ENCODE peak calls at places on chromosomes 5 and 9, in nine cellular contexts. L is mammary epithelial cell, G is spleen, C is sigmoid colon, Z is aorta, I is prostate gland, T is kidney, S is tibial artery, R is esophagus squamous epithelium. N is an unnamed sample.
A peak's percentile ranks its signal among the peaks of the same experiment; 100 is the strongest.

GRCh38 chr5:9269024-9269423 is 276.9 kb downstream of the SEMA5A start:
- DNase-seq in R (no peak), Z (no peak), C (no peak), I (no peak), T (no peak), G (no peak), L (peak; percentile 92), S (no peak), N (no peak)

GRCh38 chr9:112072721-112073553 is 102.2 kb downstream of the SUSD1 start:
- DNase-seq in S (no peak), T (no peak), Z (no peak), L (peak; percentile 54), C (no peak), I (no peak), R (no peak), G (no peak), N (no peak)

GRCh38 chr9:5549671-5550650 is 39.6 kb downstream of the PDCD1LG2 start:
- DNase-seq in L (peak; percentile 72), C (no peak), T (no peak), Z (no peak), I (no peak), R (no peak), G (no peak), S (no peak), N (no peak)

GRCh38 chr5:115770466-115770865 is 46.0 kb downstream of the CDO1 start:
- DNase-seq in C (no peak), L (no peak), G (no peak), Z (no peak), I (no peak), R (no peak), S (no peak), T (no peak), N (no peak)

GRCh38 chr9:70883056-70883455 is 238.4 kb downstream of the TRPM3 start:
- DNase-seq in G (no peak), S (no peak), R (no peak), T (no peak), I (no peak), L (peak; percentile 23), Z (no peak), C (no peak), N (no peak)

GRCh38 chr5:148471379-148471778 is 87.6 kb downstream of the FBXO38 start:
- DNase-seq in R (no peak), G (no peak), I (no peak), L (no peak), C (no peak), Z (no peak), T (no peak), S (no peak), N (no peak)

GRCh38 chr5:1815071-1815786 is 14.0 kb downstream of the NDUFS6 start:
- DNase-seq in C (no peak), G (peak; percentile 58), L (no peak), I (no peak), S (no peak), R (no peak), Z (peak; percentile 48), T (no peak), N (no peak)

GRCh38 chr5:68479524-68479923 is 264.0 kb downstream of the PIK3R1 start:
- DNase-seq in R (no peak), G (no peak), T (no peak), I (no peak), C (no peak), L (no peak), S (no peak), Z (no peak), N (no peak)

GRCh38 chr5:179373101-179373934 is 28.1 kb upstream of the ADAMTS2 start:
- DNase-seq in L (no peak), R (no peak), C (peak; percentile 40), S (peak; percentile 9), T (peak; percentile 33), G (peak; percentile 49), I (no peak), Z (peak; percentile 59), N (no peak)

GRCh38 chr5:168836603-168837245 is 257.6 kb upstream of the PANK3 start:
- DNase-seq in L (no peak), R (no peak), T (no peak), S (no peak), I (no peak), C (no peak), Z (no peak), G (no peak), N (no peak)

GRCh38 chr9:91483189-91483691 is 59.6 kb upstream of the NFIL3 start:
- DNase-seq in T (no peak), G (no peak), Z (no peak), S (no peak), C (no peak), L (no peak), I (no peak), R (no peak), N (no peak)

GRCh38 chr9:14313378-14313940 is 482 bp downstream of the NFIB start:
- DNase-seq in Z (no peak), L (no peak), R (no peak), S (peak; percentile 27), G (no peak), T (peak; percentile 76), C (no peak), I (no peak), N (no peak)

GRCh38 chr5:189976-190365 is 1.3 kb upstream of the LRRC14B start:
- DNase-seq in R (no peak), S (no peak), T (no peak), I (no peak), G (peak; percentile 65), C (peak; percentile 56), Z (peak; percentile 64), L (no peak), N (no peak)

GRCh38 chr5:190366-191035 is 794 bp upstream of the LRRC14B start:
- DNase-seq in T (no peak), I (no peak), L (no peak), S (no peak), C (peak; percentile 42), R (no peak), G (no peak), Z (peak; percentile 75), N (no peak)

GRCh38 chr5:192691-192969 is 1.3 kb downstream of the LRRC14B start:
- DNase-seq in I (no peak), G (no peak), Z (no peak), L (no peak), T (no peak), R (no peak), S (no peak), C (no peak), N (no peak)

GRCh38 chr5:191949-192690 is 825 bp downstream of the LRRC14B start:
- DNase-seq in L (no peak), I (no peak), T (peak; percentile 75), S (no peak), G (peak; percentile 74), Z (peak; percentile 47), R (no peak), C (peak; percentile 59), N (no peak)

GRCh38 chr5:191036-191948 is at the start of gene LRRC14B:
- DNase-seq in R (no peak), C (peak; percentile 87), Z (peak; percentile 73), I (peak; percentile 70), L (no peak), G (peak; percentile 84), S (no peak), T (peak; percentile 80), N (no peak)
- H3K4me3 ChIP-seq in R (peak within 1 kb of the TSS; percentile 47), C (peak within 1 kb of the TSS; percentile 28), Z (no peak within 1 kb of the TSS), I (no peak within 1 kb of the TSS), L (no peak within 1 kb of the TSS), G (no peak within 1 kb of the TSS), S (peak within 1 kb of the TSS; percentile 40), T (peak within 1 kb of the TSS; percentile 14), N (no peak within 1 kb of the TSS)

GRCh38 chr5:145982572-145983314 is 46.4 kb downstream of the SH3RF2 start:
- DNase-seq in Z (no peak), S (no peak), C (no peak), L (no peak), G (no peak), T (no peak), I (no peak), R (no peak), N (no peak)

GRCh38 chr5:145979270-145980223 is 43.2 kb downstream of the SH3RF2 start:
- DNase-seq in G (no peak), Z (no peak), T (no peak), I (no peak), L (no peak), C (no peak), S (no peak), R (no peak), N (no peak)

GRCh38 chr5:145981612-145982571 is 45.5 kb downstream of the SH3RF2 start:
- DNase-seq in C (no peak), S (no peak), I (peak; percentile 72), T (no peak), G (no peak), R (no peak), L (peak; percentile 30), Z (no peak), N (no peak)

GRCh38 chr5:145980257-145980656 is 43.9 kb downstream of the SH3RF2 start:
- DNase-seq in L (no peak), S (no peak), Z (no peak), G (no peak), I (no peak), R (no peak), C (no peak), T (no peak), N (no peak)

GRCh38 chr5:145980718-145981117 is 44.3 kb downstream of the SH3RF2 start:
- DNase-seq in I (no peak), G (no peak), T (no peak), R (no peak), L (no peak), C (no peak), S (no peak), Z (no peak), N (no peak)
- H3K27ac ChIP-seq in I (no peak overlapping the region), G (no peak overlapping the region), T (no peak overlapping the region), R (peak overlapping the region; percentile 60), L (no peak overlapping the region), C (no peak overlapping the region), S (no peak overlapping the region), Z (no peak overlapping the region), N (no peak overlapping the region)

GRCh38 chr9:120878188-120879130 is 1.5 kb upstream of the PHF19 start:
- DNase-seq in C (no peak), Z (no peak), G (no peak), R (no peak), T (peak; percentile 50), L (no peak), S (no peak), I (no peak), N (no peak)
- H3K4me1 ChIP-seq in C (no peaks in the 10 kb centered on the region), Z (no peaks in the 10 kb centered on the region), G (peaks cover 39% of the 10 kb centered on the region), R (peaks cover 20% of the 10 kb centered on the region), T (peaks cover 4% of the 10 kb centered on the region), L (peaks cover 30% of the 10 kb centered on the region), S (peaks cover 7% of the 10 kb centered on the region), I (no peaks in the 10 kb centered on the region), N (peaks cover 71% of the 10 kb centered on the region)

DNA sequence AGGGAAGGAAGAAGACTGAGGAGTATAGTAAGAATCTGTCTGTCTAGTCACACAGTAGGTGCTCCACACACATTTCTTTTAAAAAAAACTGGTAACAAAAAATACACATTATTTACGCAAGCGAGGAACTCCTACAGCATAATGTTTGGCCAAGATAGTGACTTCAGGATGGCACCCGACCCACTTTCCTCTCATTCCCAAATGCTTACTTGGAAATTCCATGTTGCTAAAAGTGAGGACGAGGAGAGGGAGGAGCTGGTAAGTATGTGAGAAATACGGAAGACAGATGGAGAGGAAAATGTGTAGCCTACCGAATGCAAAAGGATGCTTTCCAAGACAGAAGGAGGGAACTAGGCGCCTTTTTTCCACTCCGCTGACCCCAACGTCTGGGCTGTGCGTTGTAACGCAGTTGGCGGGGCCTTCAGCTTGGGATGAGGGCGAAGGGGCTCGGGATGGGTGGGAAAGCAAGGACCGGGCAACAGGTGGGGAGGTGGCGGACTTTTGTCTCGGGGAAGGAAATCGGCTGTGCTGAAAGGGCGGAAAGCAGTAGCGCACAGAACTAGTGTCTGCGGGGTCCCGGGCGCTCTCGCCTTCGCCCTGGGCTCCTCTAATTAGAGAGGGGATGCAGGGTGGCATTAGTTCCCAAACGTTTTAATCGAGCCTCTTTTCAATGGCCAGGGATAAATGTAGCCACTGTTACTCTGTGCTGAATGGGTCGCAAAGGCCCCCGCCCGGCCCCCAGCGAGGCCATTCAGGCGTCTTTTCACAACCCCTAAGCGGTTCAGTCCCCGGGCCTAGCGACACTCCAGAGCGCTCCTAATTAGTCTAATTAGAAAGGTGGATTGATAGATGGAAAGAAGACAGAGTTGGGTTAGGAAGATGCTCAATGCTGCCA is 12.7 kb downstream of the FOXD1 start:
- DNase-seq in R (no peak), T (no peak), I (no peak), C (no peak), L (no peak), S (no peak), Z (no peak), G (no peak), N (no peak)
- H3K4me3 ChIP-seq in R (peak overlapping the region; percentile 59), T (no peak overlapping the region), I (no peak overlapping the region), C (peak overlapping the region; percentile 12), L (no peak overlapping the region), S (no peak overlapping the region), Z (no peak overlapping the region), G (no peak overlapping the region), N (no peak overlapping the region)

N was measured in effector memory CD4-positive, alpha-beta T cell.